ENCODE peak calls at places on chromosome 13, in seven cellular contexts. E is adrenal gland, F is heart left ventricle, U is bronchial epithelial cell, V is GM23338, C is mucosa of descending colon, I is kidney epithelial cell. Y is an unnamed sample.

GRCh38 chr13:32261567-32261966 is 53.6 kb downstream of the ZAR1L start:
- DNase-seq in E (peak; percentile 77), F (peak; percentile 88), U (peak; percentile 71), V (no peak), C (peak; percentile 48), I (peak; percentile 14), Y (peak; percentile 71)

GRCh38 chr13:22455036-22455435 is 725.7 kb upstream of the SGCG start:
- DNase-seq in E (no peak), F (no peak), U (no peak), V (no peak), C (no peak), I (no peak), Y (no peak)

GRCh38 chr13:77265336-77265735 is 61.6 kb downstream of the MYCBP2 start:
- DNase-seq in E (no peak), F (no peak), U (no peak), V (no peak), C (no peak), I (no peak), Y (no peak)

GRCh38 chr13:56924401-56924800 is 216.3 kb upstream of the PRR20A start:
- DNase-seq in E (no peak), F (no peak), U (peak; percentile 61), V (no peak), C (no peak), I (no peak), Y (no peak)

GRCh38 chr13:38743499-38743898 is 56.6 kb downstream of the FREM2 start:
- DNase-seq in E (no peak), F (no peak), U (no peak), V (no peak), C (no peak), I (no peak), Y (no peak)

GRCh38 chr13:20566917-20567755 is at the start of gene IFT88:
- DNase-seq in E (peak; percentile 92), F (peak; percentile 93), U (peak; percentile 60), V (peak; percentile 95), C (peak; percentile 92), I (peak; percentile 38), Y (peak; percentile 90)

GRCh38 chr13:27954406-27954851 is 14.7 kb downstream of the CDX2 start:
- DNase-seq in E (no peak), F (no peak), U (no peak), V (peak; percentile 75), C (peak; percentile 59), I (no peak), Y (peak; percentile 75)

GRCh38 chr13:105979131-105979530 is 556.3 kb downstream of the EFNB2 start:
- DNase-seq in E (no peak), F (no peak), U (peak; percentile 95), V (no peak), C (no peak), I (no peak), Y (no peak)

GRCh38 chr13:33723365-33723764 is 94.6 kb upstream of the RFC3 start:
- DNase-seq in E (no peak), F (no peak), U (no peak), V (no peak), C (no peak), I (no peak), Y (no peak)

GRCh38 chr13:94454906-94455305 is 24.6 kb downstream of the DCT start:
- DNase-seq in E (no peak), F (no peak), U (peak; percentile 4), V (no peak), C (no peak), I (no peak), Y (no peak)

GRCh38 chr13:70817571-70817970 is 709.3 kb upstream of the KLHL1 start:
- DNase-seq in E (no peak), F (no peak), U (no peak), V (no peak), C (no peak), I (no peak), Y (no peak)

GRCh38 chr13:82458169-82458568 is 1424.1 kb downstream of the SLITRK1 start:
- DNase-seq in E (no peak), F (no peak), U (no peak), V (no peak), C (no peak), I (no peak), Y (no peak)

GRCh38 chr13:94678845-94679244 is 33.5 kb downstream of the SOX21 start:
- DNase-seq in E (no peak), F (no peak), U (no peak), V (no peak), C (no peak), I (no peak), Y (no peak)

GRCh38 chr13:29566864-29567263 is 28.6 kb downstream of the SLC7A1 start:
- DNase-seq in E (no peak), F (no peak), U (no peak), V (no peak), C (no peak), I (no peak), Y (no peak)

GRCh38 chr13:59823495-59823894 is 340.2 kb downstream of the DIAPH3 start:
- DNase-seq in E (no peak), F (no peak), U (peak; percentile 77), V (no peak), C (no peak), I (peak; percentile 26), Y (no peak)

GRCh38 chr13:99658266-99658991 is 157.2 kb downstream of the TM9SF2 start:
- DNase-seq in E (peak; percentile 55), F (peak; percentile 49), U (peak; percentile 5), V (peak; percentile 80), C (peak; percentile 44), I (no peak), Y (peak; percentile 58)

GRCh38 chr13:78714717-78715116 is 55.8 kb upstream of the OBI1 start:
- DNase-seq in E (no peak), F (no peak), U (no peak), V (no peak), C (no peak), I (no peak), Y (no peak)

GRCh38 chr13:48954086-48954485 is 21.6 kb upstream of the FNDC3A start:
- DNase-seq in E (no peak), F (no peak), U (peak; percentile 54), V (no peak), C (no peak), I (peak; percentile 47), Y (no peak)

GRCh38 chr13:75721307-75721706 is 85.2 kb downstream of the LMO7 start:
- DNase-seq in E (no peak), F (no peak), U (no peak), V (no peak), C (no peak), I (no peak), Y (no peak)

GRCh38 chr13:43200736-43201135 is 177.3 kb downstream of the DNAJC15 start:
- DNase-seq in E (no peak), F (no peak), U (no peak), V (no peak), C (no peak), I (no peak), Y (no peak)

GRCh38 chr13:51675877-51676276 is 91.6 kb downstream of the WDFY2 start:
- DNase-seq in E (no peak), F (no peak), U (no peak), V (peak; percentile 25), C (no peak), I (no peak), Y (no peak)

GRCh38 chr13:41588899-41589298 is 131.5 kb downstream of the RGCC start:
- DNase-seq in E (no peak), F (no peak), U (peak; percentile 99), V (peak; percentile 21), C (no peak), I (peak; percentile 70), Y (no peak)

GRCh38 chr13:79501538-79502232 is 20.7 kb downstream of the NDFIP2 start:
- DNase-seq in E (no peak), F (no peak), U (peak; percentile 45), V (no peak), C (no peak), I (no peak), Y (no peak)

GRCh38 chr13:32804673-32805260 is 211.5 kb upstream of the KL start:
- DNase-seq in E (no peak), F (no peak), U (peak; percentile 42), V (no peak), C (no peak), I (no peak), Y (no peak)

GRCh38 chr13:113601166-113602070 is 16.9 kb downstream of the TFDP1 start:
- DNase-seq in E (no peak), F (no peak), U (no peak), V (no peak), C (no peak), I (no peak), Y (no peak)
- H3K36me3 ChIP-seq in E (no peaks in the 10 kb centered on the region), F (no peaks in the 10 kb centered on the region), U (peaks cover 15% of the 10 kb centered on the region), V (no peaks in the 10 kb centered on the region), C (no peaks in the 10 kb centered on the region), I (peaks cover under 1% of the 10 kb centered on the region), Y (no peaks in the 10 kb centered on the region)

GRCh38 chr13:36776175-36776574 is 42.8 kb upstream of the RFXAP start:
- DNase-seq in E (no peak), F (no peak), U (no peak), V (no peak), C (no peak), I (no peak), Y (no peak)
- H3K36me3 ChIP-seq in E (no peaks in the 10 kb centered on the region), F (no peaks in the 10 kb centered on the region), U (no peaks in the 10 kb centered on the region), V (no peaks in the 10 kb centered on the region), C (no peaks in the 10 kb centered on the region), I (no peaks in the 10 kb centered on the region), Y (no peaks in the 10 kb centered on the region)

DNA sequence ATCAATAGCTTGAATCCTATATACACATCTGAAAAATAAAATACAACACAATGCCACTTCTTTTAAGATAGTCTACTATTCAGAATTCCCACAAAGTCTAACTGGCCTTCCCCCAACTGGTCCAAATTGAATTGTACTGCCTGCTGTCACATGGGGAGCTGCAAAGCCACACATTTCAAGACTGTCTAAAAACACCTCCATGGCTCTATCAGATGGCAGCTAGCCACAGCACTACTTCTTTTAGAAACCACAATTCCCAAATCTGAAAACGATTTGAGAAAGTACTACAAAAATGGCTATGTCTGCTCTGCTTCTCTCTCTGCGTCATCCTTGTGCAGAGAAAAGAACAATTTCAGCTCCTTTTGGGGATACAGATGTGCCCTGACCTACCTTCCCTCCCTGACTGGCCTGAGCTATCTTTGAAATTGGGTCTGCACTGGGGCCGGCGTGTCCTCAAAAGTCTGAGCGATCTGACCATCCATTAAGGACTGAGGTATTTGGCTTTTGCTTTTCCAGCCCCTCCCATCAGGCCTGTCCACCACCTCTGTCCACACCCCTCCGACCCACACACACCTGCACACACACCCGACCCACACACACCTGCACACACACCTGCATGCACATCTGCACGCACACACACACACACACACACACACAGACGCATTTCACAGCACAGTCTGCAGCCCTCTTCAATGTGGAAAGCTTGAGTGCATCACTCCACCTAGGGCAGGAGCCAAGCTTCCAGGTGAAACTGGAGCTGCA is 68.6 kb upstream of the IPO5 start:
- DNase-seq in E (no peak), F (no peak), U (no peak), V (no peak), C (no peak), I (no peak), Y (no peak)
- H3K36me3 ChIP-seq in E (no peaks in the 10 kb centered on the region), F (no peaks in the 10 kb centered on the region), U (no peaks in the 10 kb centered on the region), V (no peaks in the 10 kb centered on the region), C (no peaks in the 10 kb centered on the region), I (no peaks in the 10 kb centered on the region), Y (no peaks in the 10 kb centered on the region)

DNA sequence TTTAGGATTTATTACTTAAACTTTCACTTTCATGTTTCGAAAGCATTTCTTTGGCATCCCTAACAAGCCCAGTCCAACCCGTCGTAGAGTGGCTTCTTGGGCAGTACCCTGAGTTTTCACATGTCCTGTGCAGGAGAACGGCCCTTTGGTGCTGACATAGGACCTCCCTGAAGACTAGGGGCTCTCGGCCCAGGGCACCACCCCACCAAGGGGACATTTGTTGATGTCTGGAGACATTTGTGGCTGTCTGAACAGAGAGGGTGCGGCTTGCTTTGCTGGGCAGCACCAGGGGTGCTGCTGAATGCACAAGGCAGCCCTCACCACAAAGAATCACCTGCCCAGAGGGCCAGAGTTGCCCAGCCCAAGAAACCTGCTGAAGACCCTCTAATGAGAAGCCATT is 30.6 kb downstream of the CUL4A start:
- DNase-seq in E (no peak), F (no peak), U (no peak), V (no peak), C (no peak), I (no peak), Y (no peak)
- H3K36me3 ChIP-seq in E (no peaks in the 10 kb centered on the region), F (peaks cover 20% of the 10 kb centered on the region), U (peaks cover 18% of the 10 kb centered on the region), V (peaks cover 24% of the 10 kb centered on the region), C (peaks cover 6% of the 10 kb centered on the region), I (no peaks in the 10 kb centered on the region), Y (no peaks in the 10 kb centered on the region)